ENCODE peak calls at places on chromosomes 2 and 18, in five cellular contexts. X is cardiac muscle cell, H is Panc1, Z is lung, C is endodermal cell. N is an unnamed sample.

GRCh38 chr18:33128581-33128980 is 311.9 kb downstream of the CCDC178 start:
- DNase-seq in X (no peak), H (peak; percentile 32), Z (no peak), C (no peak), N (no peak)

GRCh38 chr2:170928036-170928823 is 823 bp upstream of the GORASP2 start:
- DNase-seq in X (no peak), H (no peak), Z (no peak), C (peak; percentile 67), N (peak; percentile 17)

GRCh38 chr18:13216092-13216582 is 2.4 kb upstream of the LDLRAD4 start:
- DNase-seq in X (peak; percentile 78), H (peak; percentile 33), Z (peak; percentile 57), C (peak; percentile 82), N (peak; percentile 79)

GRCh38 chr2:137764638-137765037 is 199.6 kb upstream of the HNMT start:
- DNase-seq in X (no peak), H (no peak), Z (no peak), C (no peak), N (no peak)

GRCh38 chr2:224909885-224910517 is 132.3 kb downstream of the DOCK10 start:
- DNase-seq in X (no peak), H (no peak), Z (peak; percentile 62), C (no peak), N (peak; percentile 56)

GRCh38 chr2:136920652-136921333 is 155.4 kb downstream of the THSD7B start:
- DNase-seq in X (no peak), H (no peak), Z (no peak), C (peak; percentile 79), N (no peak)

GRCh38 chr18:46899274-46899948 is 17.9 kb downstream of the PIAS2 start:
- DNase-seq in X (no peak), H (no peak), Z (no peak), C (peak; percentile 73), N (peak; percentile 32)

GRCh38 chr2:42913280-42913878 is 121.0 kb upstream of the HAAO start:
- DNase-seq in X (no peak), H (no peak), Z (no peak), C (no peak), N (no peak)

GRCh38 chr18:79643049-79643765 is 36.4 kb upstream of the CTDP1 start:
- DNase-seq in X (no peak), H (no peak), Z (no peak), C (peak; percentile 46), N (no peak)

GRCh38 chr2:231429152-231429551 is 33.6 kb downstream of the B3GNT7 start:
- DNase-seq in X (no peak), H (no peak), Z (no peak), C (no peak), N (no peak)

GRCh38 chr2:42312106-42312505 is 48.9 kb downstream of the COX7A2L start:
- DNase-seq in X (no peak), H (no peak), Z (no peak), C (no peak), N (no peak)

GRCh38 chr2:148106331-148106730 is 85.4 kb downstream of the MBD5 start:
- DNase-seq in X (no peak), H (no peak), Z (no peak), C (no peak), N (no peak)

GRCh38 chr2:240464514-240465241 is 29.2 kb downstream of the GPC1 start:
- DNase-seq in X (no peak), H (no peak), Z (no peak), C (no peak), N (peak; percentile 2)

GRCh38 chr2:194819367-194819766 is 837.7 kb upstream of the SLC39A10 start:
- DNase-seq in X (peak; percentile 12), H (no peak), Z (no peak), C (no peak), N (no peak)

GRCh38 chr2:133040175-133040574 is 370.2 kb upstream of the LYPD1 start:
- DNase-seq in X (no peak), H (no peak), Z (no peak), C (no peak), N (no peak)

GRCh38 chr18:51852661-51853060 is 487.3 kb upstream of the DCC start:
- DNase-seq in X (no peak), H (no peak), Z (no peak), C (no peak), N (no peak)

GRCh38 chr2:219676586-219676985 is 49.2 kb downstream of the SLC4A3 start:
- DNase-seq in X (no peak), H (no peak), Z (no peak), C (no peak), N (no peak)

GRCh38 chr2:24454258-24454657 is 36.8 kb upstream of the NCOA1 start:
- DNase-seq in X (no peak), H (no peak), Z (no peak), C (no peak), N (no peak)

GRCh38 chr2:150572961-150573395 is 85.5 kb upstream of the RND3 start:
- DNase-seq in X (no peak), H (no peak), Z (no peak), C (no peak), N (no peak)

GRCh38 chr2:236625156-236625690 is 55.6 kb downstream of the ACKR3 start:
- DNase-seq in X (no peak), H (no peak), Z (no peak), C (no peak), N (no peak)

GRCh38 chr2:127415593-127416485 is 2.4 kb upstream of the PROC start:
- DNase-seq in X (peak; percentile 84), H (no peak), Z (peak; percentile 76), C (peak; percentile 96), N (peak; percentile 78)

GRCh38 chr2:213166109-213166508 is 14.7 kb upstream of the IKZF2 start:
- DNase-seq in X (no peak), H (no peak), Z (no peak), C (no peak), N (no peak)

GRCh38 chr2:12465631-12466135 is 251.1 kb upstream of the TRIB2 start:
- DNase-seq in X (no peak), H (no peak), Z (no peak), C (no peak), N (no peak)

GRCh38 chr2:24115057-24115456 is 8.1 kb downstream of the PFN4 start:
- DNase-seq in X (no peak), H (no peak), Z (no peak), C (no peak), N (no peak)

GRCh38 chr2:11286323-11286722 is 58.1 kb downstream of the ROCK2 start:
- DNase-seq in X (no peak), H (no peak), Z (no peak), C (no peak), N (no peak)

GRCh38 chr2:11290211-11290610 is 54.2 kb downstream of the ROCK2 start:
- DNase-seq in X (no peak), H (no peak), Z (no peak), C (no peak), N (no peak)

GRCh38 chr2:11290713-11291112 is 53.7 kb downstream of the ROCK2 start:
- DNase-seq in X (no peak), H (no peak), Z (no peak), C (no peak), N (no peak)

GRCh38 chr2:11286749-11287148 is 57.7 kb downstream of the ROCK2 start:
- DNase-seq in X (no peak), H (no peak), Z (no peak), C (no peak), N (no peak)

GRCh38 chr2:11288431-11288830 is 56.0 kb downstream of the ROCK2 start:
- DNase-seq in X (no peak), H (no peak), Z (no peak), C (no peak), N (no peak)
- H3K4me3 ChIP-seq in X (no peak overlapping the region), H (no peak overlapping the region), Z (no peak overlapping the region), C (peak overlapping the region; percentile 56), N (no peak overlapping the region)

GRCh38 chr2:164655750-164656149 is 34.5 kb upstream of the GRB14 start:
- DNase-seq in X (no peak), H (no peak), Z (no peak), C (no peak), N (peak; percentile 8)
- TF ChIP-seq CTCF in X (no peak), H (no peak), Z (no peak), C (no peak), N (no peak)

GRCh38 chr2:8639122-8639635 is 42.7 kb upstream of the ID2 start:
- DNase-seq in X (no peak), H (no peak), Z (no peak), C (no peak), N (no peak)
- H3K4me1 ChIP-seq in X (peaks cover 30% of the 10 kb centered on the region), H (peaks cover 4% of the 10 kb centered on the region), Z (no peaks in the 10 kb centered on the region), C (peaks cover 10% of the 10 kb centered on the region), N (peaks cover 15% of the 10 kb centered on the region)

DNA sequence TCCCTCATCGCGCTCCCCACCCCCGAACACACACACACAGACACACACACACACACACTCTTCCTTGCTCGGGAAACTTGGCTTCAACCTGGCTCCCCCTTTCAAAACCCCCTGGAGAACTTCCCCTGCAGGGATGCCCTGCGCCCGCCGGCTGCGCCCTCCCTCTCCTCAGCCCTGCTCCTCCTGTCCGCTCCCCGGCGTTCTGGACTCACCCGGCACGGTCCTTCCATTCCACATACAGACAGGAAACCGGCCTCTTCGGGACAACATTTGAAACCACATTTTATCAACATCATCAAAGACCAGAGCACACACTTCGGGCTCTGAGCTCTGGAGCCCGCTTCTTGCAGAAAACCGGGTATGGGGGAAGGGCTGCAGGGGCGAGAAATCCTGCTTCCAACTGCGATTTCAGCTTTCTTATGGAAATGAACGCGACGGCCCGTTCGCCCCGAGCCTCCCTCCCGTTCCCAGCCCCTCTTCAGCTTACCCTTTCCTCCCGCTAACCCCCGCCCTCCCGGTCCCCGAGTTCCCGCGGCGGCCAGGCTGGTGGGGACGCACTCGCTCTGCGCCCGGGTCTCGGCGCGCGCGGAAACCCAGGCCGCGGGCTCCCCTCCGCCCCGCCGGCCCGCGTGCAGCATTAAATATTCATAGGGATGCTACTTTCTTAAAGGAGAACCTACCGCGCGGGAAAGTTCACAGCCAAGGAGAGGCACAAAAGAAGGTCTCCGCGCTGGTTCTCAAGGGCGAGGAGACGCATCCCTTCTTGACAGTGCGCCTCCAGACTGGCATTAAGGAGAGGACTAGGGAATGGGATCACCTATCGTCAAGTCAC is 18.3 kb downstream of the POU3F3 start:
- DNase-seq in X (no peak), H (no peak), Z (no peak), C (peak; percentile 87), N (no peak)
- H3K4me3 ChIP-seq in X (peak overlapping the region; percentile 71), H (peak overlapping the region; percentile 55), Z (no peak overlapping the region), C (peak overlapping the region; percentile 76), N (no peak overlapping the region)

DNA sequence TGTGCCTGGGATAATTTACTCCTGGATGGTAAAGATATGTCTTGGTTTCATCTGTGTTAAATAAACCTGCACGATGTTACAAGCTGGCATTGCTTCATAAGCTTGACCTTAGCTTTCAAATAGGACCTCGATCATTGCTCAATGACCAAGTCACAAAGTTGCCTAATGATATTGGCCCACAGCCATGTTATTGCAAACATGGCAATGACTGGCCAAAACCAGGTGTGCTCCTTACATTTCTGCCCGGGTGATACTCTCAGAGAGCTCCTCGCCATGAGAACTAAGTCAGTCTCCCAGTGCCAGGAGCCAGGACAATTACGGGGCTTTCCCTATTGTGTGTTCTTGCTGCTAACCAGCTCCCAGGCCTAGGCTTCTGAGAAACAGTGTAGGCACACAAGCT is 72.5 kb upstream of the CYP1B1 start:
- DNase-seq in X (no peak), H (no peak), Z (peak; percentile 83), C (no peak), N (peak; percentile 53)
- TF ChIP-seq CTCF in X (no peak), H (no peak), Z (no peak), C (no peak), N (no peak)

GRCh38 chr2:109271920-109272319 is 142.9 kb downstream of the SH3RF3 start:
- DNase-seq in X (no peak), H (no peak), Z (no peak), C (no peak), N (no peak)
- H3K4me1 ChIP-seq in X (no peaks in the 10 kb centered on the region), H (no peaks in the 10 kb centered on the region), Z (peaks cover 2% of the 10 kb centered on the region), C (no peaks in the 10 kb centered on the region), N (peaks cover 10% of the 10 kb centered on the region)